ENCODE peak calls at places on chromosomes 16 and 17, in ten cellular contexts. One of them, this sample, is unnamed.

GRCh38 chr17:43175213-43176118 is 4.5 kb downstream of the NBR1 start:
- DNase-seq in activated effector memory CD4-positive, alpha-beta T cell treated with anti-CD3 and anti-CD28 coated beads, Interleukin-2, amount 50 U/mL, for 16 hours: no peak
- DNase-seq in substantia nigra: no peak
- DNase-seq in left lung: no peak
- DNase-seq in COR-L47: no peak
- DNase-seq in SW480: no peak
- DNase-seq in immature natural killer cell: no peak
- DNase-seq in HT-29: peak
- DNase-seq in C1 segment of cervical spinal cord: no peak
- DNase-seq in neural progenitor cell: no peak
- DNase-seq in this sample: peak

GRCh38 chr16:23423496-23424049 is 29.4 kb downstream of the COG7 start:
- DNase-seq in activated effector memory CD4-positive, alpha-beta T cell treated with anti-CD3 and anti-CD28 coated beads, Interleukin-2, amount 50 U/mL, for 16 hours: no peak
- DNase-seq in substantia nigra: no peak
- DNase-seq in left lung: peak
- DNase-seq in COR-L47: peak
- DNase-seq in SW480: peak
- DNase-seq in immature natural killer cell: no peak
- DNase-seq in HT-29: peak
- DNase-seq in C1 segment of cervical spinal cord: no peak
- DNase-seq in neural progenitor cell: no peak
- DNase-seq in this sample: peak

GRCh38 chr17:62718420-62718819 is 89.7 kb downstream of the MARCHF10 start:
- DNase-seq in activated effector memory CD4-positive, alpha-beta T cell treated with anti-CD3 and anti-CD28 coated beads, Interleukin-2, amount 50 U/mL, for 16 hours: peak
- DNase-seq in substantia nigra: no peak
- DNase-seq in left lung: no peak
- DNase-seq in COR-L47: no peak
- DNase-seq in SW480: no peak
- DNase-seq in immature natural killer cell: no peak
- DNase-seq in HT-29: no peak
- DNase-seq in C1 segment of cervical spinal cord: no peak
- DNase-seq in neural progenitor cell: no peak
- DNase-seq in this sample: peak

GRCh38 chr17:79207957-79208356 is 133.3 kb downstream of the ENGASE start:
- DNase-seq in activated effector memory CD4-positive, alpha-beta T cell treated with anti-CD3 and anti-CD28 coated beads, Interleukin-2, amount 50 U/mL, for 16 hours: no peak
- DNase-seq in substantia nigra: no peak
- DNase-seq in left lung: no peak
- DNase-seq in COR-L47: no peak
- DNase-seq in SW480: no peak
- DNase-seq in immature natural killer cell: no peak
- DNase-seq in HT-29: no peak
- DNase-seq in C1 segment of cervical spinal cord: no peak
- DNase-seq in neural progenitor cell: peak
- DNase-seq in this sample: no peak

GRCh38 chr16:68399456-68399855 is 48.9 kb downstream of the SMPD3 start:
- DNase-seq in activated effector memory CD4-positive, alpha-beta T cell treated with anti-CD3 and anti-CD28 coated beads, Interleukin-2, amount 50 U/mL, for 16 hours: peak
- DNase-seq in substantia nigra: no peak
- DNase-seq in left lung: no peak
- DNase-seq in COR-L47: no peak
- DNase-seq in SW480: no peak
- DNase-seq in immature natural killer cell: no peak
- DNase-seq in HT-29: no peak
- DNase-seq in C1 segment of cervical spinal cord: no peak
- DNase-seq in neural progenitor cell: no peak
- DNase-seq in this sample: no peak

GRCh38 chr16:4344659-4345438 is 6.3 kb downstream of the PAM16 start:
- DNase-seq in activated effector memory CD4-positive, alpha-beta T cell treated with anti-CD3 and anti-CD28 coated beads, Interleukin-2, amount 50 U/mL, for 16 hours: no peak
- DNase-seq in substantia nigra: no peak
- DNase-seq in left lung: no peak
- DNase-seq in COR-L47: peak
- DNase-seq in SW480: no peak
- DNase-seq in immature natural killer cell: no peak
- DNase-seq in HT-29: no peak
- DNase-seq in C1 segment of cervical spinal cord: no peak
- DNase-seq in neural progenitor cell: no peak
- DNase-seq in this sample: peak

GRCh38 chr16:88657371-88657770 is 5.5 kb downstream of the MVD start:
- DNase-seq in activated effector memory CD4-positive, alpha-beta T cell treated with anti-CD3 and anti-CD28 coated beads, Interleukin-2, amount 50 U/mL, for 16 hours: no peak
- DNase-seq in substantia nigra: no peak
- DNase-seq in left lung: no peak
- DNase-seq in COR-L47: no peak
- DNase-seq in SW480: no peak
- DNase-seq in immature natural killer cell: no peak
- DNase-seq in HT-29: no peak
- DNase-seq in C1 segment of cervical spinal cord: no peak
- DNase-seq in neural progenitor cell: no peak
- DNase-seq in this sample: no peak

GRCh38 chr16:84489141-84489540 is 15.3 kb downstream of the MEAK7 start:
- DNase-seq in activated effector memory CD4-positive, alpha-beta T cell treated with anti-CD3 and anti-CD28 coated beads, Interleukin-2, amount 50 U/mL, for 16 hours: no peak
- DNase-seq in substantia nigra: no peak
- DNase-seq in left lung: no peak
- DNase-seq in COR-L47: no peak
- DNase-seq in SW480: no peak
- DNase-seq in immature natural killer cell: no peak
- DNase-seq in HT-29: no peak
- DNase-seq in C1 segment of cervical spinal cord: no peak
- DNase-seq in neural progenitor cell: no peak
- DNase-seq in this sample: no peak

GRCh38 chr17:57868775-57869598 is 19.1 kb upstream of the MRPS23 start:
- DNase-seq in activated effector memory CD4-positive, alpha-beta T cell treated with anti-CD3 and anti-CD28 coated beads, Interleukin-2, amount 50 U/mL, for 16 hours: no peak
- DNase-seq in substantia nigra: no peak
- DNase-seq in left lung: no peak
- DNase-seq in COR-L47: no peak
- DNase-seq in SW480: no peak
- DNase-seq in immature natural killer cell: no peak
- DNase-seq in HT-29: no peak
- DNase-seq in C1 segment of cervical spinal cord: no peak
- DNase-seq in neural progenitor cell: no peak
- DNase-seq in this sample: no peak

GRCh38 chr17:2282297-2282873 is 21.2 kb downstream of the SMG6 start:
- DNase-seq in activated effector memory CD4-positive, alpha-beta T cell treated with anti-CD3 and anti-CD28 coated beads, Interleukin-2, amount 50 U/mL, for 16 hours: no peak
- DNase-seq in substantia nigra: no peak
- DNase-seq in left lung: no peak
- DNase-seq in COR-L47: no peak
- DNase-seq in SW480: peak
- DNase-seq in immature natural killer cell: peak
- DNase-seq in HT-29: peak
- DNase-seq in C1 segment of cervical spinal cord: no peak
- DNase-seq in neural progenitor cell: peak
- DNase-seq in this sample: peak

GRCh38 chr17:43591750-43592562 is 45.8 kb upstream of the ETV4 start:
- DNase-seq in activated effector memory CD4-positive, alpha-beta T cell treated with anti-CD3 and anti-CD28 coated beads, Interleukin-2, amount 50 U/mL, for 16 hours: no peak
- DNase-seq in substantia nigra: no peak
- DNase-seq in left lung: peak
- DNase-seq in COR-L47: no peak
- DNase-seq in SW480: no peak
- DNase-seq in immature natural killer cell: no peak
- DNase-seq in HT-29: no peak
- DNase-seq in C1 segment of cervical spinal cord: no peak
- DNase-seq in neural progenitor cell: peak
- DNase-seq in this sample: peak

GRCh38 chr17:8742274-8742673 is 2.4 kb downstream of the CCDC42 start:
- DNase-seq in activated effector memory CD4-positive, alpha-beta T cell treated with anti-CD3 and anti-CD28 coated beads, Interleukin-2, amount 50 U/mL, for 16 hours: no peak
- DNase-seq in substantia nigra: no peak
- DNase-seq in left lung: no peak
- DNase-seq in COR-L47: no peak
- DNase-seq in SW480: no peak
- DNase-seq in immature natural killer cell: no peak
- DNase-seq in HT-29: no peak
- DNase-seq in C1 segment of cervical spinal cord: no peak
- DNase-seq in neural progenitor cell: no peak
- DNase-seq in this sample: no peak

GRCh38 chr16:16110111-16110490 is 113.2 kb downstream of the ABCC6 start:
- DNase-seq in activated effector memory CD4-positive, alpha-beta T cell treated with anti-CD3 and anti-CD28 coated beads, Interleukin-2, amount 50 U/mL, for 16 hours: no peak
- DNase-seq in substantia nigra: no peak
- DNase-seq in left lung: no peak
- DNase-seq in COR-L47: no peak
- DNase-seq in SW480: no peak
- DNase-seq in immature natural killer cell: no peak
- DNase-seq in HT-29: no peak
- DNase-seq in C1 segment of cervical spinal cord: no peak
- DNase-seq in neural progenitor cell: no peak
- DNase-seq in this sample: no peak